ENCODE peak calls at places on chromosomes 4 and X, in nine cellular contexts. One of them, this sample, is unnamed.

GRCh38 chr4:7651461-7651921 is 216.8 kb upstream of the PSAPL1 start:
- DNase-seq in fibroblast of pulmonary artery: no peak
- DNase-seq in BJ: no peak
- DNase-seq in lower lobe of right lung: peak; percentile 49
- DNase-seq in heart left ventricle: no peak
- DNase-seq in GM12865: no peak
- DNase-seq in PC-3: no peak
- DNase-seq in left ventricle myocardium inferior: no peak
- DNase-seq in IMR-90: peak; percentile 19
- DNase-seq in this sample: peak; percentile 42

GRCh38 chrX:1521459-1521956 is 15.5 kb downstream of the P2RY8 start:
- DNase-seq in fibroblast of pulmonary artery: no peak
- DNase-seq in BJ: no peak
- DNase-seq in lower lobe of right lung: no peak
- DNase-seq in heart left ventricle: no peak
- DNase-seq in GM12865: peak; percentile 97
- DNase-seq in PC-3: no peak
- DNase-seq in left ventricle myocardium inferior: no peak
- DNase-seq in IMR-90: no peak
- DNase-seq in this sample: no peak

GRCh38 chr4:53962516-53963225 is 101.7 kb downstream of the CHIC2 start:
- DNase-seq in fibroblast of pulmonary artery: peak; percentile 55
- DNase-seq in BJ: peak; percentile 37
- DNase-seq in lower lobe of right lung: no peak
- DNase-seq in heart left ventricle: no peak
- DNase-seq in GM12865: no peak
- DNase-seq in PC-3: peak; percentile 30
- DNase-seq in left ventricle myocardium inferior: no peak
- DNase-seq in IMR-90: peak; percentile 90
- DNase-seq in this sample: peak; percentile 53

GRCh38 chrX:81201692-81202412 is at the start of the genes HMGN5 and SH3BGRL:
- DNase-seq in fibroblast of pulmonary artery: peak; percentile 91
- DNase-seq in BJ: peak; percentile 47
- DNase-seq in lower lobe of right lung: peak; percentile 89
- DNase-seq in heart left ventricle: peak; percentile 78
- DNase-seq in GM12865: peak; percentile 84
- DNase-seq in PC-3: peak; percentile 79
- DNase-seq in left ventricle myocardium inferior: peak; percentile 81
- DNase-seq in IMR-90: peak; percentile 88
- DNase-seq in this sample: peak; percentile 89

GRCh38 chr4:164095313-164096110 is 601.0 kb downstream of the TMA16 start:
- DNase-seq in fibroblast of pulmonary artery: peak; percentile 1
- DNase-seq in BJ: no peak
- DNase-seq in lower lobe of right lung: no peak
- DNase-seq in heart left ventricle: no peak
- DNase-seq in GM12865: no peak
- DNase-seq in PC-3: no peak
- DNase-seq in left ventricle myocardium inferior: no peak
- DNase-seq in IMR-90: no peak
- DNase-seq in this sample: no peak

GRCh38 chrX:15299945-15300851 is 15.2 kb downstream of the ASB11 start:
- DNase-seq in fibroblast of pulmonary artery: peak; percentile 52
- DNase-seq in BJ: no peak
- DNase-seq in lower lobe of right lung: no peak
- DNase-seq in heart left ventricle: no peak
- DNase-seq in GM12865: peak; percentile 1
- DNase-seq in PC-3: peak; percentile 58
- DNase-seq in left ventricle myocardium inferior: no peak
- DNase-seq in IMR-90: peak; percentile 30
- DNase-seq in this sample: peak; percentile 21

GRCh38 chr4:173505924-173506779 is 23.9 kb downstream of the HAND2 start:
- DNase-seq in fibroblast of pulmonary artery: peak; percentile 77
- DNase-seq in BJ: no peak
- DNase-seq in lower lobe of right lung: no peak
- DNase-seq in heart left ventricle: peak; percentile 64
- DNase-seq in GM12865: peak; percentile 73
- DNase-seq in PC-3: peak; percentile 56
- DNase-seq in left ventricle myocardium inferior: peak; percentile 63
- DNase-seq in IMR-90: peak; percentile 45
- DNase-seq in this sample: peak; percentile 75

GRCh38 chr4:20992002-20992401 is 291.7 kb downstream of the PACRGL start:
- DNase-seq in fibroblast of pulmonary artery: no peak
- DNase-seq in BJ: no peak
- DNase-seq in lower lobe of right lung: no peak
- DNase-seq in heart left ventricle: no peak
- DNase-seq in GM12865: no peak
- DNase-seq in PC-3: no peak
- DNase-seq in left ventricle myocardium inferior: no peak
- DNase-seq in IMR-90: no peak
- DNase-seq in this sample: no peak

GRCh38 chr4:52037730-52038108 is 380 bp downstream of the SGCB start:
- DNase-seq in fibroblast of pulmonary artery: peak; percentile 35
- DNase-seq in BJ: no peak
- DNase-seq in lower lobe of right lung: no peak
- DNase-seq in heart left ventricle: peak; percentile 45
- DNase-seq in GM12865: peak; percentile 50
- DNase-seq in PC-3: peak; percentile 26
- DNase-seq in left ventricle myocardium inferior: peak; percentile 33
- DNase-seq in IMR-90: peak; percentile 33
- DNase-seq in this sample: peak; percentile 38

GRCh38 chr4:120318447-120318846 is 251.8 kb upstream of the MAD2L1 start:
- DNase-seq in fibroblast of pulmonary artery: no peak
- DNase-seq in BJ: no peak
- DNase-seq in lower lobe of right lung: no peak
- DNase-seq in heart left ventricle: no peak
- DNase-seq in GM12865: no peak
- DNase-seq in PC-3: no peak
- DNase-seq in left ventricle myocardium inferior: no peak
- DNase-seq in IMR-90: no peak
- DNase-seq in this sample: peak; percentile 52

DNA sequence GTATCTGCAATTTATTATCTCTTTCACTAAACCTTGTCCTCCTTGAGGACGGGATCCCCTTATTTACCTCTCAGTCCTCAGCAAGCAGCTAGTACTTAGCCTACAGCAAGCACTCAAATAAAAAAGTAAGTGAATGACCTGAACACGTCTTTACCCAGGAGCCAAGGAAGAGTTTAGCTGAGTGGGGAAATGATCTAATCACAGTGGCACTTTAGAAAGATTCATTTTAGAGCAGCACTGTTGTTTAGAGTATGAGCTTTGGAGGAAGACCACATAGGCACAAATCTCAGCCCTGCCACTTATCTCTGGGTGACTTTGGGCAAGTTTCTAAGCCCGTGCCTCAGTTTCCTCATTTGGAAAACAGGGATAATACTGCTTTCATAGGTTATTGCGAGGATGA is 2.7 kb downstream of the FAM120C start:
- DNase-seq in fibroblast of pulmonary artery: peak; percentile 35
- DNase-seq in BJ: no peak
- DNase-seq in lower lobe of right lung: no peak
- DNase-seq in heart left ventricle: no peak
- DNase-seq in GM12865: no peak
- DNase-seq in PC-3: peak; percentile 39
- DNase-seq in left ventricle myocardium inferior: no peak
- DNase-seq in IMR-90: peak; percentile 58
- DNase-seq in this sample: peak; percentile 22
- H3K4me3 ChIP-seq in fibroblast of pulmonary artery: peak overlapping the region; percentile 65
- H3K4me3 ChIP-seq in BJ: no peak overlapping the region
- H3K4me3 ChIP-seq in lower lobe of right lung: no peak overlapping the region
- H3K4me3 ChIP-seq in heart left ventricle: no peak overlapping the region
- H3K4me3 ChIP-seq in GM12865: peak overlapping the region; percentile 54
- H3K4me3 ChIP-seq in PC-3: peak overlapping the region; percentile 92
- H3K4me3 ChIP-seq in left ventricle myocardium inferior: peak overlapping the region; percentile 85
- H3K4me3 ChIP-seq in IMR-90: peak overlapping the region; percentile 93
- H3K4me3 ChIP-seq in this sample: peak overlapping the region; percentile 68

DNA sequence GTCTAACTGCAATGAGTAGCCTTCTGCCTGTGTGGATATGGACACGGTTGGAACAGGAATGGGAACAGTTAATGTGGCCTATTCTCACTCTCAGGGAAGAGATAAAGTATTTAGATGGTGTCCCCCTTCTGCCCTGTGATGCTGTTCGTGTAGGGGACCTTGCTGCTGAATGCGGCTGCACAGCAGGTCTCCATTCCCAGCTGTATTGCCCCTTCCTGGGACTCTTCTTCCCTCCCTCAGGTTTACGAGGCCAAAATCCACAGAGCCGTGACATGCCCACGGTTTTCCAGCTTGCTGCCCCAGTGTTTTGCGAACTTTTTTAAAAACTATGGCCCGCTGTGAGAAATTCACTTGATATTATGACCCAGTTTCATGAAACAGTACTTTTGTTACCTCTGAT is 50.3 kb downstream of the SNX25 start:
- DNase-seq in fibroblast of pulmonary artery: no peak
- DNase-seq in BJ: no peak
- DNase-seq in lower lobe of right lung: no peak
- DNase-seq in heart left ventricle: no peak
- DNase-seq in GM12865: no peak
- DNase-seq in PC-3: no peak
- DNase-seq in left ventricle myocardium inferior: no peak
- DNase-seq in IMR-90: no peak
- DNase-seq in this sample: no peak
- TF ChIP-seq CTCF in fibroblast of pulmonary artery: no peak
- TF ChIP-seq CTCF in BJ: no peak
- TF ChIP-seq CTCF in lower lobe of right lung: no peak
- TF ChIP-seq CTCF in heart left ventricle: no peak
- TF ChIP-seq CTCF in GM12865: no peak
- TF ChIP-seq CTCF in PC-3: no peak
- TF ChIP-seq CTCF in left ventricle myocardium inferior: no peak
- TF ChIP-seq CTCF in IMR-90: no peak
- TF ChIP-seq CTCF in this sample: no peak

GRCh38 chr4:142405021-142405991 is 440.8 kb downstream of the INPP4B start:
- DNase-seq in fibroblast of pulmonary artery: peak; percentile 79
- DNase-seq in BJ: peak; percentile 77
- DNase-seq in lower lobe of right lung: peak; percentile 40
- DNase-seq in heart left ventricle: peak; percentile 51
- DNase-seq in GM12865: peak; percentile 78
- DNase-seq in PC-3: peak; percentile 69
- DNase-seq in left ventricle myocardium inferior: peak; percentile 23
- DNase-seq in IMR-90: peak; percentile 68
- DNase-seq in this sample: peak; percentile 75

GRCh38 chr4:142402156-142402555 is 443.9 kb downstream of the INPP4B start:
- DNase-seq in fibroblast of pulmonary artery: no peak
- DNase-seq in BJ: no peak
- DNase-seq in lower lobe of right lung: no peak
- DNase-seq in heart left ventricle: no peak
- DNase-seq in GM12865: no peak
- DNase-seq in PC-3: no peak
- DNase-seq in left ventricle myocardium inferior: no peak
- DNase-seq in IMR-90: no peak
- DNase-seq in this sample: no peak

GRCh38 chr4:142402925-142403324 is 443.2 kb downstream of the INPP4B start:
- DNase-seq in fibroblast of pulmonary artery: peak; percentile 63
- DNase-seq in BJ: no peak
- DNase-seq in lower lobe of right lung: no peak
- DNase-seq in heart left ventricle: no peak
- DNase-seq in GM12865: no peak
- DNase-seq in PC-3: peak; percentile 38
- DNase-seq in left ventricle myocardium inferior: no peak
- DNase-seq in IMR-90: peak; percentile 39
- DNase-seq in this sample: no peak

GRCh38 chr4:142406051-142406549 is 440.0 kb downstream of the INPP4B start:
- DNase-seq in fibroblast of pulmonary artery: peak; percentile 55
- DNase-seq in BJ: no peak
- DNase-seq in lower lobe of right lung: no peak
- DNase-seq in heart left ventricle: no peak
- DNase-seq in GM12865: peak; percentile 19
- DNase-seq in PC-3: peak; percentile 78
- DNase-seq in left ventricle myocardium inferior: no peak
- DNase-seq in IMR-90: no peak
- DNase-seq in this sample: no peak

GRCh38 chr4:142404191-142404611 is 441.9 kb downstream of the INPP4B start:
- DNase-seq in fibroblast of pulmonary artery: peak; percentile 56
- DNase-seq in BJ: no peak
- DNase-seq in lower lobe of right lung: no peak
- DNase-seq in heart left ventricle: peak; percentile 33
- DNase-seq in GM12865: no peak
- DNase-seq in PC-3: peak; percentile 87
- DNase-seq in left ventricle myocardium inferior: no peak
- DNase-seq in IMR-90: peak; percentile 72
- DNase-seq in this sample: peak; percentile 56
- H3K4me3 ChIP-seq in fibroblast of pulmonary artery: peak overlapping the region; percentile 66
- H3K4me3 ChIP-seq in BJ: peak overlapping the region; percentile 42
- H3K4me3 ChIP-seq in lower lobe of right lung: peak overlapping the region; percentile 53
- H3K4me3 ChIP-seq in heart left ventricle: peak overlapping the region; percentile 55
- H3K4me3 ChIP-seq in GM12865: peak overlapping the region; percentile 56
- H3K4me3 ChIP-seq in PC-3: peak overlapping the region; percentile 64
- H3K4me3 ChIP-seq in left ventricle myocardium inferior: peak overlapping the region; percentile 68
- H3K4me3 ChIP-seq in IMR-90: peak overlapping the region; percentile 58
- H3K4me3 ChIP-seq in this sample: peak overlapping the region; percentile 51

GRCh38 chrX:65451663-65452062 is 82.9 kb downstream of the LAS1L start:
- DNase-seq in fibroblast of pulmonary artery: peak; percentile 47
- DNase-seq in BJ: no peak
- DNase-seq in lower lobe of right lung: no peak
- DNase-seq in heart left ventricle: no peak
- DNase-seq in GM12865: peak; percentile 51
- DNase-seq in PC-3: peak; percentile 53
- DNase-seq in left ventricle myocardium inferior: no peak
- DNase-seq in IMR-90: peak; percentile 33
- DNase-seq in this sample: peak; percentile 11
- TF ChIP-seq CTCF in fibroblast of pulmonary artery: peak; percentile 57
- TF ChIP-seq CTCF in BJ: peak; percentile 42
- TF ChIP-seq CTCF in lower lobe of right lung: peak; percentile 31
- TF ChIP-seq CTCF in heart left ventricle: peak; percentile 13
- TF ChIP-seq CTCF in GM12865: peak; percentile 50
- TF ChIP-seq CTCF in PC-3: peak; percentile 74
- TF ChIP-seq CTCF in left ventricle myocardium inferior: peak; percentile 34
- TF ChIP-seq CTCF in IMR-90: peak; percentile 43
- TF ChIP-seq CTCF in this sample: peak; percentile 51

GRCh38 chr4:18975916-18976610 is 954.5 kb upstream of the LCORL start:
- DNase-seq in fibroblast of pulmonary artery: no peak
- DNase-seq in BJ: no peak
- DNase-seq in lower lobe of right lung: no peak
- DNase-seq in heart left ventricle: no peak
- DNase-seq in GM12865: no peak
- DNase-seq in PC-3: no peak
- DNase-seq in left ventricle myocardium inferior: no peak
- DNase-seq in IMR-90: no peak
- DNase-seq in this sample: no peak

GRCh38 chr4:18976884-18977283 is 955.3 kb upstream of the LCORL start:
- DNase-seq in fibroblast of pulmonary artery: no peak
- DNase-seq in BJ: no peak
- DNase-seq in lower lobe of right lung: no peak
- DNase-seq in heart left ventricle: no peak
- DNase-seq in GM12865: no peak
- DNase-seq in PC-3: no peak
- DNase-seq in left ventricle myocardium inferior: no peak
- DNase-seq in IMR-90: no peak
- DNase-seq in this sample: no peak

GRCh38 chr4:18980516-18981233 is 959.1 kb upstream of the LCORL start:
- DNase-seq in fibroblast of pulmonary artery: no peak
- DNase-seq in BJ: no peak
- DNase-seq in lower lobe of right lung: no peak
- DNase-seq in heart left ventricle: no peak
- DNase-seq in GM12865: peak; percentile 79
- DNase-seq in PC-3: peak; percentile 4
- DNase-seq in left ventricle myocardium inferior: no peak
- DNase-seq in IMR-90: no peak
- DNase-seq in this sample: no peak

GRCh38 chr4:18981234-18981615 is 959.7 kb upstream of the LCORL start:
- DNase-seq in fibroblast of pulmonary artery: no peak
- DNase-seq in BJ: no peak
- DNase-seq in lower lobe of right lung: no peak
- DNase-seq in heart left ventricle: no peak
- DNase-seq in GM12865: peak; percentile 31
- DNase-seq in PC-3: peak; percentile 13
- DNase-seq in left ventricle myocardium inferior: no peak
- DNase-seq in IMR-90: no peak
- DNase-seq in this sample: no peak
- H3K4me3 ChIP-seq in fibroblast of pulmonary artery: no peak overlapping the region
- H3K4me3 ChIP-seq in BJ: no peak overlapping the region
- H3K4me3 ChIP-seq in lower lobe of right lung: no peak overlapping the region
- H3K4me3 ChIP-seq in heart left ventricle: no peak overlapping the region
- H3K4me3 ChIP-seq in GM12865: no peak overlapping the region
- H3K4me3 ChIP-seq in PC-3: no peak overlapping the region
- H3K4me3 ChIP-seq in left ventricle myocardium inferior: no peak overlapping the region
- H3K4me3 ChIP-seq in IMR-90: no peak overlapping the region
- H3K4me3 ChIP-seq in this sample: no peak overlapping the region